ENCODE peak calls at places on chromosomes 3 and 15, in six cellular contexts. L is heart left ventricle; F is stimulated activated CD8-positive, alpha-beta memory T cell treated with anti-CD3 and anti-CD28 coated beads, Interleukin-15, amount 100 ng/mL, for 24 hours; R is heart right ventricle; S is nucleus accumbens; J is kidney tubule cell. A is an unnamed sample.

GRCh38 chr15:39631357-39631756 is 50.5 kb downstream of the THBS1 start:
- DNase-seq in L (no peak), F (no peak), R (no peak), S (no peak), J (no peak), A (no peak)

GRCh38 chr3:47434849-47435248 is 40.9 kb downstream of the SCAP start:
- DNase-seq in L (no peak), F (no peak), R (no peak), S (no peak), J (no peak), A (no peak)

GRCh38 chr3:113736548-113737089 is 9.4 kb downstream of the NAA50 start:
- DNase-seq in L (no peak), F (no peak), R (peak), S (no peak), J (peak), A (peak)

GRCh38 chr3:151316267-151316991 is at the start of gene GPR87:
- DNase-seq in L (no peak), F (no peak), R (no peak), S (no peak), J (peak), A (no peak)

GRCh38 chr3:45890405-45890804 is 4.1 kb downstream of the CCR9 start:
- DNase-seq in L (no peak), F (no peak), R (no peak), S (no peak), J (peak), A (no peak)

GRCh38 chr3:43153189-43154083 is 47.6 kb upstream of the POMGNT2 start:
- DNase-seq in L (no peak), F (no peak), R (peak), S (peak), J (no peak), A (no peak)

GRCh38 chr15:48695088-48695834 is 49.8 kb upstream of the FBN1 start:
- DNase-seq in L (no peak), F (no peak), R (no peak), S (no peak), J (peak), A (peak)

GRCh38 chr3:4061854-4062360 is 241.3 kb upstream of the SETMAR start:
- DNase-seq in L (no peak), F (no peak), R (no peak), S (no peak), J (no peak), A (no peak)

GRCh38 chr3:134423153-134423552 is 48.9 kb upstream of the AMOTL2 start:
- DNase-seq in L (no peak), F (no peak), R (no peak), S (no peak), J (no peak), A (no peak)

A was measured in HS-27A.